ENCODE peak calls at places on chromosomes 4 and X, in seven cellular contexts. Q is K562, G is cardiac muscle cell, T is osteoblast, E is spleen, B is RWPE2, J is esophagus squamous epithelium. Y is an unnamed sample.
A peak's percentile ranks its signal among the peaks of the same experiment; 100 is the strongest.

GRCh38 chr4:141905751-141906150 is 269.4 kb downstream of the IL15 start:
- DNase-seq in Q (no peak), G (peak; percentile 49), T (no peak), E (no peak), B (no peak), J (no peak), Y (no peak)

GRCh38 chrX:120015145-120016067 is 62.1 kb downstream of the RHOXF2B start:
- DNase-seq in Q (no peak), G (peak; percentile 18), T (no peak), E (no peak), B (no peak), J (no peak), Y (no peak)

GRCh38 chrX:39811391-39811790 is 286.4 kb downstream of the BCOR start:
- DNase-seq in Q (no peak), G (no peak), T (peak; percentile 71), E (no peak), B (no peak), J (no peak), Y (no peak)

GRCh38 chr4:140688711-140689598 is 67.2 kb downstream of the TBC1D9 start:
- DNase-seq in Q (no peak), G (peak; percentile 24), T (peak; percentile 56), E (no peak), B (no peak), J (no peak), Y (no peak)

GRCh38 chr4:97105716-97106115 is 1037.6 kb downstream of the STPG2 start:
- DNase-seq in Q (no peak), G (no peak), T (no peak), E (no peak), B (no peak), J (no peak), Y (no peak)

GRCh38 chrX:45295587-45295986 is 94.9 kb upstream of the DIPK2B start:
- DNase-seq in Q (no peak), G (peak; percentile 40), T (no peak), E (no peak), B (no peak), J (no peak), Y (no peak)

GRCh38 chr4:150366487-150366999 is 215.4 kb upstream of the MAB21L2 start:
- DNase-seq in Q (no peak), G (no peak), T (peak; percentile 26), E (no peak), B (no peak), J (no peak), Y (no peak)

GRCh38 chr4:148415500-148415899 is 26.7 kb downstream of the NR3C2 start:
- DNase-seq in Q (no peak), G (peak; percentile 16), T (no peak), E (no peak), B (no peak), J (no peak), Y (no peak)

GRCh38 chr4:103429283-103429682 is 231.1 kb upstream of the CENPE start:
- DNase-seq in Q (peak; percentile 2), G (no peak), T (no peak), E (no peak), B (no peak), J (no peak), Y (no peak)

GRCh38 chr4:5199142-5199541 is 147.9 kb downstream of the STK32B start:
- DNase-seq in Q (no peak), G (no peak), T (no peak), E (no peak), B (no peak), J (no peak), Y (no peak)

GRCh38 chr4:149166886-149167285 is 648.8 kb downstream of the IQCM start:
- DNase-seq in Q (no peak), G (no peak), T (no peak), E (no peak), B (no peak), J (no peak), Y (no peak)

GRCh38 chr4:2714071-2714770 is 41.9 kb downstream of the TNIP2 start:
- DNase-seq in Q (no peak), G (peak; percentile 86), T (peak; percentile 38), E (peak; percentile 42), B (no peak), J (no peak), Y (peak; percentile 70)

GRCh38 chrX:136310411-136310810 is 9.6 kb downstream of the ADGRG4 start:
- DNase-seq in Q (peak; percentile 50), G (peak; percentile 20), T (no peak), E (no peak), B (no peak), J (no peak), Y (no peak)

GRCh38 chr4:10762541-10762940 is 78.0 kb upstream of the CLNK start:
- DNase-seq in Q (no peak), G (peak; percentile 23), T (peak; percentile 41), E (no peak), B (no peak), J (no peak), Y (no peak)

DNA sequence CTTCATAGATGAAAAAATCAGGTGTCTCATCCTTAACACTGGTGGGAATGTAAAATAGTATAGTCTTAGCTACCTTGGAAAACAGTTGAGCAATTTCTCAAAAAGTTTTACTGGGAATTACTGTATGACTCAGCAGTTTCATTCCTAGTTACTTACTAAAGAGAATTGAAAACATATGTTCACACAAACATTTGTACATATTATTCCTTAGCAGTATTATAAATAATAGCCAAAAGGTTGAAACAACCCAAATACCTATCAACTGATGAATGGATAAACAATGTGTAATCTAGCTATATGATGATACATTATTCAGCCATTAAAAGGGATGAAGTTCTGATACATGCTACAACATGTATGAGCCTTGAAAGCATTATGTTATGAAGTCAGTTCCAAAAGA is 41.7 kb downstream of the RBM46 start:
- DNase-seq in Q (no peak), G (peak; percentile 59), T (no peak), E (no peak), B (no peak), J (no peak), Y (no peak)
- H3K27ac ChIP-seq in Q (no peak overlapping the region), G (no peak overlapping the region), T (peak overlapping the region; percentile 25), E (no peak overlapping the region), B (no peak overlapping the region), J (no peak overlapping the region), Y (no peak overlapping the region)

GRCh38 chr4:3725936-3726895 is 40.0 kb upstream of the ADRA2C start:
- DNase-seq in Q (no peak), G (no peak), T (no peak), E (no peak), B (no peak), J (no peak), Y (no peak)
- H3K27me3 ChIP-seq in Q (peaks cover 9% of the 10 kb centered on the region), G (peaks cover 46% of the 10 kb centered on the region), T (peaks cover 40% of the 10 kb centered on the region), E (peaks cover 52% of the 10 kb centered on the region), B (peaks cover 37% of the 10 kb centered on the region), J (peaks cover 3% of the 10 kb centered on the region), Y (no peaks in the 10 kb centered on the region)

DNA sequence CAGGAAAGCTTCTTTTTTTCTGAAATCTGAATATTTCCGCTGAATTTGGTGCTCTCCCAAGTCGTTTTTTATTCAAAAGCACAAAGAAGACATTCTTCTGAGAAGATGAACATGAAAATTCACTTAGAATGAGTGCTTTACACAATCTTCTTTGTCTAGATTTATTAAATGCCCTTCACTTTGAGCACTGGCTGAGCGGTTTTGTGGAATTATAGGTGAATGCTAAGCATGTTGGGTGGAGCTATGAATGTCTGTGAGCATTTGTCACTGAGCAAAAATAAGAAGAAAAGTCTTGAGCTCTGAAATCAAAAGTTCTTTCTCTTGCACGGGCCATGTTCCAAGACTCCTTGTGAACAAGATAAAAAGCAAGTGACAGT is 13.1 kb downstream of the GASK1B start:
- DNase-seq in Q (no peak), G (peak; percentile 30), T (no peak), E (no peak), B (no peak), J (no peak), Y (no peak)
- H3K4me1 ChIP-seq in Q (no peaks in the 10 kb centered on the region), G (no peaks in the 10 kb centered on the region), T (peaks cover 28% of the 10 kb centered on the region), E (no peaks in the 10 kb centered on the region), B (peaks cover 6% of the 10 kb centered on the region), J (no peaks in the 10 kb centered on the region), Y (peaks cover 19% of the 10 kb centered on the region)

DNA sequence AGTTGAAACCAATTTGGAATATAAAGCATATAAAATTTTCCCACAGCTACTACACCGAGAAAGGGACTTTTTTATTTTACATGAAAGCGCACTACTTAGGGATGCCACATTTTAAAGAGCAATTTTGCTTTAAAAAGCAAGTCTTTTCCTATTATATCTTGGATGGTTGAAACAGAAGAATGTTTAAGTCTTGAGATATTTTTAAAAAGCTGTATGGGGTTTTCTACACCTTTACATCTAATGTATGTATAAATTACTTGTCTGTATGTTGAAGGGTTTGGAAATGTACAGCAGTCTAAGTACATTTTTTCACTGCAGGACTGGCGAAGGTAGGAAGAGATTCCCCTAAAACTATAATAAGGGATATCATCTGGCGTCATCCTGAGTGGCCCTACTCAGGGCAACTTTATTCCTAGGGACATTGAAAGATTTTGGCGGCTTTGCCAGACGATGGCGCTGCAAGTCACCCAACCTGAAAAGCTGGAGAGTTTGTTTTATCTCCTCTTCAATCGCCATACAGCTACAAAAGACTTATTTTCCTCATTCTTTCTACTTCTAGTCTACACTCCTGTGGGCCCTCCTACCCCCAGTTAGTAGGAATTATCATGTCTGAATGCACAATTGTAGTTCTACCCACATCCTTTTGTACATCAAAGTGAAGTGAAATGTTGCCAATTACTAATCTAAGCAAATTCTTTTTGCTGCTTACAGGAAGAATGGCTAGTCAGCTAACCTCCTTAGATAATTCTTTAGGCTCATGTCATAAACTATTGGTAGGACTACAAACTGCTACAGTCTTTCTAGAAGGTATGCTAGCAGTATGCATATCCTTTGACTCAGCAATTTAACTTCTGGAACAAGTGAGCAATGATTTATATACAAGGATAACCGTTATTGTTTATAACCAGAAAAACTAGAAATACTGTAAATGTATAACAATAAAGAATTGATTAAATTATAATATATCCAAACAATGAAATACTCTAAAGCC is 781 bp upstream of the NEK1 start:
- DNase-seq in Q (peak; percentile 89), G (peak; percentile 75), T (peak; percentile 80), E (peak; percentile 79), B (no peak), J (no peak), Y (peak; percentile 80)
- H3K27ac ChIP-seq in Q (peak overlapping the region; percentile 64), G (peak overlapping the region; percentile 89), T (peak overlapping the region; percentile 64), E (peak overlapping the region; percentile 96), B (peak overlapping the region; percentile 65), J (peak overlapping the region; percentile 99), Y (no peak overlapping the region)

GRCh38 chr4:153787156-153787555 is 1.7 kb downstream of the SFRP2 start:
- DNase-seq in Q (no peak), G (no peak), T (no peak), E (no peak), B (no peak), J (no peak), Y (no peak)

GRCh38 chr4:153788064-153788418 is 842 bp downstream of the SFRP2 start:
- DNase-seq in Q (no peak), G (no peak), T (no peak), E (no peak), B (no peak), J (no peak), Y (no peak)

GRCh38 chr4:153784300-153784699 is 4.6 kb downstream of the SFRP2 start:
- DNase-seq in Q (no peak), G (no peak), T (no peak), E (no peak), B (no peak), J (no peak), Y (no peak)

GRCh38 chr4:153788419-153789276 is at the start of gene SFRP2:
- DNase-seq in Q (no peak), G (no peak), T (peak; percentile 69), E (peak; percentile 80), B (no peak), J (no peak), Y (peak; percentile 58)

GRCh38 chr4:153785830-153786721 is 2.8 kb downstream of the SFRP2 start:
- DNase-seq in Q (no peak), G (peak; percentile 30), T (peak; percentile 77), E (no peak), B (no peak), J (no peak), Y (no peak)
- H3K27me3 ChIP-seq in Q (peaks cover 34% of the 10 kb centered on the region), G (peaks cover 48% of the 10 kb centered on the region), T (peaks cover 39% of the 10 kb centered on the region), E (peaks cover 72% of the 10 kb centered on the region), B (peaks cover 58% of the 10 kb centered on the region), J (peaks cover 31% of the 10 kb centered on the region), Y (no peaks in the 10 kb centered on the region)